ENCODE peak calls at places on chromosome 11, in ten cellular contexts. One of them, this sample, is unnamed.

GRCh38 chr11:125372911-125373310 is 123.2 kb downstream of the FEZ1 start:
- DNase-seq in uterus: no peak
- DNase-seq in heart left ventricle: no peak
- DNase-seq in sigmoid colon: no peak
- DNase-seq in suprapubic skin: no peak
- DNase-seq in H54: no peak
- DNase-seq in lower leg skin: no peak
- DNase-seq in stomach: no peak
- DNase-seq in tibial nerve: no peak
- DNase-seq in K562: no peak
- DNase-seq in this sample: no peak

GRCh38 chr11:130480166-130480565 is 31.7 kb downstream of the ADAMTS15 start:
- DNase-seq in stomach: no peak
- DNase-seq in suprapubic skin: no peak
- DNase-seq in tibial nerve: no peak
- DNase-seq in K562: no peak
- DNase-seq in heart left ventricle: no peak
- DNase-seq in lower leg skin: no peak
- DNase-seq in H54: no peak
- DNase-seq in uterus: no peak
- DNase-seq in sigmoid colon: no peak
- DNase-seq in this sample: no peak

GRCh38 chr11:108654994-108655631 is 9.8 kb upstream of the DDX10 start:
- DNase-seq in sigmoid colon: no peak
- DNase-seq in heart left ventricle: no peak
- DNase-seq in H54: peak
- DNase-seq in stomach: peak
- DNase-seq in suprapubic skin: no peak
- DNase-seq in K562: peak
- DNase-seq in lower leg skin: no peak
- DNase-seq in tibial nerve: no peak
- DNase-seq in uterus: peak
- DNase-seq in this sample: peak

GRCh38 chr11:118396097-118396501 is 5.3 kb upstream of the ATP5MG start:
- DNase-seq in uterus: no peak
- DNase-seq in suprapubic skin: no peak
- DNase-seq in tibial nerve: no peak
- DNase-seq in heart left ventricle: no peak
- DNase-seq in stomach: no peak
- DNase-seq in K562: no peak
- DNase-seq in lower leg skin: no peak
- DNase-seq in sigmoid colon: no peak
- DNase-seq in H54: no peak
- DNase-seq in this sample: no peak

GRCh38 chr11:27720277-27720830 is 20.1 kb upstream of the BDNF start:
- DNase-seq in K562: peak
- DNase-seq in heart left ventricle: no peak
- DNase-seq in stomach: no peak
- DNase-seq in lower leg skin: no peak
- DNase-seq in uterus: no peak
- DNase-seq in tibial nerve: no peak
- DNase-seq in H54: no peak
- DNase-seq in suprapubic skin: no peak
- DNase-seq in sigmoid colon: no peak
- DNase-seq in this sample: peak

GRCh38 chr11:32312865-32313403 is 122.4 kb downstream of the WT1 start:
- DNase-seq in heart left ventricle: no peak
- DNase-seq in suprapubic skin: no peak
- DNase-seq in uterus: peak
- DNase-seq in sigmoid colon: no peak
- DNase-seq in tibial nerve: no peak
- DNase-seq in K562: peak
- DNase-seq in H54: peak
- DNase-seq in stomach: no peak
- DNase-seq in lower leg skin: no peak
- DNase-seq in this sample: peak

GRCh38 chr11:118012083-118012669 is 26.0 kb downstream of the IL10RA start:
- DNase-seq in uterus: no peak
- DNase-seq in sigmoid colon: no peak
- DNase-seq in K562: peak
- DNase-seq in stomach: no peak
- DNase-seq in heart left ventricle: no peak
- DNase-seq in suprapubic skin: peak
- DNase-seq in tibial nerve: no peak
- DNase-seq in H54: peak
- DNase-seq in lower leg skin: no peak
- DNase-seq in this sample: peak

GRCh38 chr11:44177905-44178304 is 82.4 kb downstream of the EXT2 start:
- DNase-seq in stomach: no peak
- DNase-seq in K562: no peak
- DNase-seq in sigmoid colon: no peak
- DNase-seq in tibial nerve: no peak
- DNase-seq in lower leg skin: no peak
- DNase-seq in H54: no peak
- DNase-seq in uterus: no peak
- DNase-seq in suprapubic skin: no peak
- DNase-seq in heart left ventricle: no peak
- DNase-seq in this sample: no peak

GRCh38 chr11:104609297-104609696 is 289.0 kb downstream of the CASP12 start:
- DNase-seq in K562: no peak
- DNase-seq in heart left ventricle: no peak
- DNase-seq in uterus: no peak
- DNase-seq in H54: peak
- DNase-seq in lower leg skin: no peak
- DNase-seq in stomach: no peak
- DNase-seq in tibial nerve: no peak
- DNase-seq in sigmoid colon: no peak
- DNase-seq in suprapubic skin: no peak
- DNase-seq in this sample: peak

GRCh38 chr11:81707881-81708280 is 1025.8 kb downstream of the FAM181B start:
- DNase-seq in suprapubic skin: no peak
- DNase-seq in sigmoid colon: no peak
- DNase-seq in tibial nerve: no peak
- DNase-seq in uterus: no peak
- DNase-seq in heart left ventricle: no peak
- DNase-seq in stomach: no peak
- DNase-seq in H54: no peak
- DNase-seq in lower leg skin: no peak
- DNase-seq in K562: no peak
- DNase-seq in this sample: no peak

DNA sequence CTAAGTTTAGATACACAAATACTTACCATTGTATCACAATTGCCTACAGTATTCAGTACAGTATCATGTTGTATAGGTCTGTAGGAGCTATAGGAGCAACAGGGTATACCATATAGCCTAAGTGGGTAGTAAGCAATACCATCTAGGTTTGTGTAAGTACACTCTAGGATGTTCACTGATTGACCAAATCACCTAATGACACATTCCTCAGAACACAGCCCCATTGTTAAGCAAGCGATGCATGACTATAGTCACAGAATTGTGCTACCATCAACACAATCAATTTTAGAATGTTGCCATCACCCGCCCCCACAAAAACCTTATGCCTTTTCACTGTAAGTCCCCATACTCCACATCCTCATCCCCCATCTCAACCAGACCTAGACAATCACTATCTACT is 41.7 kb downstream of the MMP20 start:
- DNase-seq in suprapubic skin: no peak
- DNase-seq in stomach: no peak
- DNase-seq in tibial nerve: no peak
- DNase-seq in sigmoid colon: no peak
- DNase-seq in H54: no peak
- DNase-seq in heart left ventricle: no peak
- DNase-seq in K562: no peak
- DNase-seq in uterus: no peak
- DNase-seq in lower leg skin: no peak
- DNase-seq in this sample: no peak
- TF ChIP-seq POLR2A in suprapubic skin: no peak
- TF ChIP-seq POLR2A in stomach: no peak
- TF ChIP-seq POLR2A in tibial nerve: no peak
- TF ChIP-seq POLR2A in sigmoid colon: no peak
- TF ChIP-seq POLR2A in H54: no peak
- TF ChIP-seq POLR2A in heart left ventricle: no peak
- TF ChIP-seq POLR2A in K562: no peak
- TF ChIP-seq POLR2A in uterus: no peak
- TF ChIP-seq POLR2A in lower leg skin: no peak
- TF ChIP-seq POLR2A in this sample: no peak

GRCh38 chr11:111937461-111937769 is 272 bp downstream of the DIXDC1 start:
- DNase-seq in heart left ventricle: no peak
- DNase-seq in sigmoid colon: no peak
- DNase-seq in suprapubic skin: no peak
- DNase-seq in stomach: no peak
- DNase-seq in K562: no peak
- DNase-seq in tibial nerve: no peak
- DNase-seq in uterus: no peak
- DNase-seq in lower leg skin: no peak
- DNase-seq in H54: no peak
- DNase-seq in this sample: no peak

GRCh38 chr11:111935331-111936044 is 1.7 kb upstream of the DIXDC1 start:
- DNase-seq in H54: no peak
- DNase-seq in stomach: no peak
- DNase-seq in heart left ventricle: no peak
- DNase-seq in suprapubic skin: no peak
- DNase-seq in K562: no peak
- DNase-seq in lower leg skin: no peak
- DNase-seq in tibial nerve: no peak
- DNase-seq in uterus: no peak
- DNase-seq in sigmoid colon: no peak
- DNase-seq in this sample: no peak

GRCh38 chr11:111934301-111934700 is 2.8 kb upstream of the DIXDC1 start:
- DNase-seq in H54: no peak
- DNase-seq in sigmoid colon: no peak
- DNase-seq in suprapubic skin: no peak
- DNase-seq in heart left ventricle: no peak
- DNase-seq in tibial nerve: no peak
- DNase-seq in uterus: no peak
- DNase-seq in K562: no peak
- DNase-seq in stomach: no peak
- DNase-seq in lower leg skin: no peak
- DNase-seq in this sample: no peak

GRCh38 chr11:111937859-111938258 is 716 bp downstream of the DIXDC1 start:
- DNase-seq in stomach: no peak
- DNase-seq in K562: no peak
- DNase-seq in sigmoid colon: no peak
- DNase-seq in tibial nerve: no peak
- DNase-seq in H54: no peak
- DNase-seq in suprapubic skin: no peak
- DNase-seq in heart left ventricle: no peak
- DNase-seq in uterus: no peak
- DNase-seq in lower leg skin: no peak
- DNase-seq in this sample: no peak

GRCh38 chr11:111936045-111936400 is 1.1 kb upstream of the DIXDC1 start:
- DNase-seq in sigmoid colon: no peak
- DNase-seq in stomach: no peak
- DNase-seq in uterus: no peak
- DNase-seq in H54: no peak
- DNase-seq in heart left ventricle: no peak
- DNase-seq in lower leg skin: no peak
- DNase-seq in suprapubic skin: no peak
- DNase-seq in K562: no peak
- DNase-seq in tibial nerve: no peak
- DNase-seq in this sample: no peak
- TF ChIP-seq POLR2A in sigmoid colon: no peak
- TF ChIP-seq POLR2A in stomach: no peak
- TF ChIP-seq POLR2A in uterus: no peak
- TF ChIP-seq POLR2A in H54: no peak
- TF ChIP-seq POLR2A in heart left ventricle: no peak
- TF ChIP-seq POLR2A in lower leg skin: no peak
- TF ChIP-seq POLR2A in suprapubic skin: no peak
- TF ChIP-seq POLR2A in K562: no peak
- TF ChIP-seq POLR2A in tibial nerve: no peak
- TF ChIP-seq POLR2A in this sample: no peak

GRCh38 chr11:68213555-68214172 is 568 bp upstream of the KMT5B start:
- DNase-seq in K562: peak
- DNase-seq in lower leg skin: peak
- DNase-seq in sigmoid colon: peak
- DNase-seq in heart left ventricle: peak
- DNase-seq in tibial nerve: peak
- DNase-seq in H54: peak
- DNase-seq in stomach: peak
- DNase-seq in suprapubic skin: peak
- DNase-seq in uterus: peak
- DNase-seq in this sample: peak
- TF ChIP-seq POLR2A in K562: peak
- TF ChIP-seq POLR2A in lower leg skin: peak
- TF ChIP-seq POLR2A in sigmoid colon: peak
- TF ChIP-seq POLR2A in heart left ventricle: peak
- TF ChIP-seq POLR2A in tibial nerve: peak
- TF ChIP-seq POLR2A in H54: peak
- TF ChIP-seq POLR2A in stomach: peak
- TF ChIP-seq POLR2A in suprapubic skin: peak
- TF ChIP-seq POLR2A in uterus: peak
- TF ChIP-seq POLR2A in this sample: peak

GRCh38 chr11:69356703-69357457 is 62.9 kb downstream of the MYEOV start:
- DNase-seq in suprapubic skin: peak
- DNase-seq in H54: no peak
- DNase-seq in stomach: peak
- DNase-seq in K562: no peak
- DNase-seq in sigmoid colon: no peak
- DNase-seq in uterus: no peak
- DNase-seq in heart left ventricle: no peak
- DNase-seq in tibial nerve: no peak
- DNase-seq in lower leg skin: peak
- DNase-seq in this sample: no peak
- TF ChIP-seq POLR2A in suprapubic skin: no peak
- TF ChIP-seq POLR2A in H54: no peak
- TF ChIP-seq POLR2A in stomach: no peak
- TF ChIP-seq POLR2A in K562: no peak
- TF ChIP-seq POLR2A in sigmoid colon: no peak
- TF ChIP-seq POLR2A in uterus: no peak
- TF ChIP-seq POLR2A in heart left ventricle: no peak
- TF ChIP-seq POLR2A in tibial nerve: no peak
- TF ChIP-seq POLR2A in lower leg skin: no peak
- TF ChIP-seq POLR2A in this sample: no peak